ENCODE peak calls at places on chromosomes 2 and 18, in four cellular contexts. B is adrenal gland, P is K562, S is sigmoid colon. C is an unnamed sample.

GRCh38 chr18:3985664-3986063 is 469.4 kb downstream of the DLGAP1 start:
- DNase-seq in S (no peak), B (no peak), P (no peak), C (no peak)

GRCh38 chr18:50287441-50288347 is at the start of gene CXXC1:
- DNase-seq in S (peak), P (peak), B (peak), C (peak)

GRCh38 chr2:126979604-126980003 is 80.9 kb downstream of the TEX51 start:
- DNase-seq in S (no peak), P (no peak), B (no peak), C (no peak)

GRCh38 chr18:37566479-37567060 is 972 bp upstream of the CELF4 start:
- DNase-seq in P (no peak), B (no peak), S (peak), C (no peak)

GRCh38 chr2:53028259-53028658 is 739.3 kb upstream of the CHAC2 start:
- DNase-seq in S (no peak), P (no peak), B (no peak), C (no peak)

GRCh38 chr2:42622943-42623676 is 54.7 kb downstream of the MTA3 start:
- DNase-seq in P (no peak), S (no peak), B (no peak), C (no peak)

GRCh38 chr2:141468746-141469145 is 662.1 kb downstream of the LRP1B start:
- DNase-seq in P (no peak), B (no peak), S (no peak), C (no peak)

GRCh38 chr2:119385465-119385864 is 18.7 kb downstream of the DBI start:
- DNase-seq in P (no peak), S (no peak), B (no peak), C (no peak)

GRCh38 chr2:60735496-60736250 is 20.4 kb upstream of the PAPOLG start:
- DNase-seq in B (no peak), P (no peak), S (no peak), C (peak)

GRCh38 chr2:150644298-150645067 is 157.0 kb upstream of the RND3 start:
- DNase-seq in B (no peak), S (no peak), P (no peak), C (no peak)

GRCh38 chr2:10493075-10493635 is 45.0 kb upstream of the ODC1 start:
- DNase-seq in P (no peak), S (no peak), B (no peak), C (no peak)

GRCh38 chr2:202157211-202157985 is 81.0 kb downstream of the SUMO1 start:
- DNase-seq in P (no peak), S (no peak), B (no peak), C (no peak)

GRCh38 chr2:189285962-189286648 is 106.5 kb upstream of the COL5A2 start:
- DNase-seq in P (no peak), S (no peak), B (no peak), C (no peak)

GRCh38 chr18:32470136-32470712 is 458 bp downstream of the GAREM1 start:
- DNase-seq in S (peak), B (peak), P (no peak), C (peak)

GRCh38 chr2:122859260-122859659 is 1103.8 kb downstream of the TSN start:
- DNase-seq in S (no peak), P (no peak), B (no peak), C (no peak)

GRCh38 chr2:232487385-232488096 is at the start of gene ECEL1:
- DNase-seq in B (no peak), P (no peak), S (peak), C (no peak)

GRCh38 chr2:229489016-229489415 is 217.9 kb upstream of the PID1 start:
- DNase-seq in P (no peak), B (peak), S (no peak), C (no peak)

GRCh38 chr2:219171231-219171651 is 1.4 kb upstream of the SLC23A3 start:
- DNase-seq in P (peak), B (peak), S (peak), C (peak)

GRCh38 chr18:50097702-50098101 is 97.2 kb downstream of the MYO5B start:
- DNase-seq in B (no peak), S (no peak), P (no peak), C (no peak)

GRCh38 chr2:172930871-172931255 is 144.8 kb upstream of the MAP3K20 start:
- DNase-seq in P (no peak), S (no peak), B (no peak), C (no peak)

GRCh38 chr18:57910817-57911216 is 107.7 kb upstream of the ATP8B1 start:
- DNase-seq in B (no peak), S (no peak), P (peak), C (peak)

GRCh38 chr18:21740474-21740723 is 193 bp upstream of the MIB1 start:
- DNase-seq in P (peak), S (peak), B (peak), C (peak)

GRCh38 chr2:33059452-33060156 is 112.9 kb downstream of the LTBP1 start:
- DNase-seq in B (no peak), P (no peak), S (no peak), C (no peak)

GRCh38 chr2:148209598-148209997 is 188.7 kb downstream of the MBD5 start:
- DNase-seq in B (no peak), P (peak), S (no peak), C (peak)

GRCh38 chr2:114926303-114926702 is 483.9 kb downstream of the DPP10 start:
- DNase-seq in S (no peak), P (no peak), B (no peak), C (no peak)

GRCh38 chr2:29106980-29107388 is 8.2 kb upstream of the CLIP4 start:
- DNase-seq in S (no peak), B (no peak), P (no peak), C (no peak)

GRCh38 chr2:85743304-85743978 is 10.3 kb upstream of the ATOH8 start:
- DNase-seq in S (no peak), P (peak), B (peak), C (no peak)

GRCh38 chr2:63950414-63950813 is 68.8 kb downstream of the VPS54 start:
- DNase-seq in S (no peak), P (no peak), B (no peak), C (no peak)

GRCh38 chr2:3282056-3282998 is 95.3 kb downstream of the EIPR1 start:
- DNase-seq in S (peak), P (no peak), B (peak), C (no peak)

GRCh38 chr18:49258938-49259337 is 201.5 kb downstream of the DYM start:
- DNase-seq in S (no peak), P (no peak), B (no peak), C (no peak)

GRCh38 chr2:176614049-176614448 is 344.8 kb downstream of the MTX2 start:
- DNase-seq in S (no peak), P (no peak), B (no peak), C (no peak)

GRCh38 chr2:218986148-218986761 is 1.3 kb upstream of the FEV start:
- DNase-seq in S (peak), P (no peak), B (no peak), C (no peak)

GRCh38 chr2:70089220-70089945 is 2.1 kb downstream of the PCBP1 start:
- DNase-seq in B (peak), S (peak), P (peak), C (peak)

GRCh38 chr2:199460808-199461454 is 3.2 kb upstream of the SATB2 start:
- DNase-seq in S (no peak), P (no peak), B (no peak), C (no peak)

GRCh38 chr2:140808816-140809215 is 1322.0 kb downstream of the LRP1B start:
- DNase-seq in B (no peak), S (no peak), P (no peak), C (no peak)

DNA sequence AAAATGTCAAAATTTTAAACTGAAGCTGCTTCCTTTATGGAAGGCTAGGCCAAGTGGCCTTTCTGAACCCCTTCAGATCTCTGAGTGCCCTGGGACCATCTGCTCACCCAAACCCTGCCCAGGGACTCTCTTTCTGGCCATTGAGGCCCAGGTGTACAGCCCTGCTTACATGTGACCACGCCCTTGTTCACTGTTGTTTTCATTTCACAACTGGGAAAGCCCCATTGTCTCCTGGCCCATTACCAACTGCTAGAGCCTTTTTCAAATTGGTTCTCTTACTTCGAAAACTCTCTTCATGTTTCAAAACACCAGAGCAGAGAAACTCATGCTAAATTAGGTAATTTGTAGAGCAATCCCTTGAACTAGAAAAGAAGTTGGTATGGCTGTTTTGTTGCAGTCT is 219.5 kb upstream of the TANK start:
- DNase-seq in S (no peak), B (no peak), P (no peak), C (no peak)
- TF ChIP-seq POLR2A in S (no peak), B (no peak), P (no peak), C (no peak)

GRCh38 chr18:76982038-76982437 is 150.5 kb downstream of the MBP start:
- DNase-seq in P (no peak), B (no peak), S (no peak), C (no peak)

GRCh38 chr18:76979906-76980305 is 152.7 kb downstream of the MBP start:
- DNase-seq in P (no peak), B (no peak), S (no peak), C (no peak)

GRCh38 chr18:76983184-76983583 is 149.4 kb downstream of the MBP start:
- DNase-seq in P (peak), S (peak), B (peak), C (peak)

GRCh38 chr18:76980663-76981387 is 151.8 kb downstream of the MBP start:
- DNase-seq in P (no peak), B (no peak), S (no peak), C (no peak)

GRCh38 chr18:76981388-76981968 is 151.1 kb downstream of the MBP start:
- DNase-seq in S (no peak), B (no peak), P (no peak), C (no peak)
- TF ChIP-seq POLR2A in S (no peak), B (no peak), P (no peak), C (no peak)

GRCh38 chr2:2238726-2239269 is 92.3 kb downstream of the MYT1L start:
- DNase-seq in S (no peak), B (no peak), P (no peak), C (no peak)
- TF ChIP-seq POLR2A in S (no peak), B (no peak), P (no peak), C (no peak)

DNA sequence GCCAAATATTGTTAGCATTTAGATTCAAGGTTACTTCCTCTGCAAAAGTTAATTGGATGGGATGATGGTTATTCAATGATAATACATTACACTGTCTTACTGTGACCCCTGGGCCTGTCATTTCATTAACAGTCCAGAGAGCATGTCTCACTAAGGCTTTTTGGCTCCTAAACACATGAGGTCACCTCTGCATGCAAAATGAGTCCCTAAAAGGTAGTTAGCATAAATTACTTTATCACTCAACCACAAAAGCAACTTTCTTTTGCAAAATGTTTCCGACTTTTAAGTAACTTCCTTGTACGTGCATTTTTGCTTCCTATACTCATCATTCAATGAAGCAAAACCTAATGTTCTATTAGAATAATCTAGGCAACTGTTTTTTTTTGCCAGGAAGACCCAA is 16.8 kb upstream of the AGFG1 start:
- DNase-seq in S (no peak), P (no peak), B (no peak), C (peak)
- TF ChIP-seq POLR2A in S (no peak), P (no peak), B (no peak), C (no peak)

DNA sequence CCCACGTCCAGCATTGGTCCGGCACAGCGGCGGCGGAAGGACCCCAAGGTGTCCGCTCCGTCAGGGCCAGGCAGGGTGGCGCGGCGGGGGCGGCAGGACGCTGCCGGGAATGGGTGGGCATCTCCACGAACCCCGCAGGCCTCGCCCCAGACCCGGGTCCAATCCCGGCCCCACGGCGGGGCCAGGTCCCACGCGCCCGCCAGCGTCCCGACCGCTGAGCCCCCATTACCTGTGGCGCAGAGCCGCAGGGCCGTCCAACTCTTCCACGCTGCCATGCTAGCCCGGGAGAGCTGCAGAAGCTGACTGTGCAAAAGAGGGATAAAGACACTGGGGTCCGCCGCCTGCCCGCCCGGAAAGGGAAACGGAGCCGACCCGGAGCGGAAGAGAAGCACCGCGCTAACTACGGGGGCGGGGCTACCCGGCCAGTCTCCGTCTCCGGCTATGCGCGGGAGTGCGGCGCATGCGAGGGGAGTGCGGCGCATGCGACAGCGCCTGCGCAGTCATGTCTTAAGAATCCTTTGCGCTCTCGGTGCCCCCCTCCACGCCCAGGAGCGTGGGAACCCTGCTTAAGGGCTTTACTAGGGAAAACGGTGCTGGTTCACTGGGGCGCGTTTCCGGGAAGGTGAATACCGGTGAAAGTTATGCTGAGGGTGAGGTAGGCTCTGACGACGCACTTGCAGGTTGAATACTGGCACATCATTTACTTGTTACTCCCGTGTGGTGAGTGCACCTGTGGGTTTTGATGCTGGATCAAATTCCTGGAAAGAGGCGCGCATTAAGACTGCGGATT is at the start of gene TMX3:
- DNase-seq in S (peak), P (peak), B (peak), C (peak)
- TF ChIP-seq POLR2A in S (peak), P (peak), B (no peak), C (peak)

GRCh38 chr2:113755690-113756063 is 765 bp downstream of the SLC35F5 start:
- DNase-seq in S (no peak), B (no peak), P (peak), C (peak)

GRCh38 chr2:113757059-113757657 is 716 bp upstream of the SLC35F5 start:
- DNase-seq in B (no peak), S (no peak), P (no peak), C (peak)

GRCh38 chr2:113754989-113755689 is 1.3 kb downstream of the SLC35F5 start:
- DNase-seq in P (no peak), S (no peak), B (no peak), C (no peak)

GRCh38 chr2:113754160-113754559 is 2.3 kb downstream of the SLC35F5 start:
- DNase-seq in S (no peak), B (no peak), P (no peak), C (no peak)

GRCh38 chr2:113756088-113757058 is at the start of gene SLC35F5:
- DNase-seq in B (peak), P (peak), S (peak), C (peak)
- TF ChIP-seq POLR2A in B (peak), P (peak), S (peak), C (peak)

GRCh38 chr2:102063948-102064678 is 72.4 kb downstream of the IL1R2 start:
- DNase-seq in B (peak), S (peak), P (peak), C (peak)
- TF ChIP-seq POLR2A in B (no peak), S (no peak), P (peak), C (peak)

GRCh38 chr2:237085261-237086221 is at the start of gene COPS8:
- DNase-seq in P (peak), S (peak), B (peak), C (peak)
- TF ChIP-seq POLR2A in P (peak), S (peak), B (peak), C (peak)

GRCh38 chr2:120945832-120946231 is 210.2 kb downstream of the GLI2 start:
- DNase-seq in S (no peak), P (no peak), B (no peak), C (no peak)

GRCh38 chr2:120942658-120943057 is 207.0 kb downstream of the GLI2 start:
- DNase-seq in B (no peak), P (no peak), S (no peak), C (peak)

GRCh38 chr2:120945091-120945490 is 209.4 kb downstream of the GLI2 start:
- DNase-seq in S (no peak), B (no peak), P (no peak), C (no peak)

GRCh38 chr2:120943403-120944034 is 207.9 kb downstream of the GLI2 start:
- DNase-seq in P (no peak), B (no peak), S (no peak), C (no peak)

DNA sequence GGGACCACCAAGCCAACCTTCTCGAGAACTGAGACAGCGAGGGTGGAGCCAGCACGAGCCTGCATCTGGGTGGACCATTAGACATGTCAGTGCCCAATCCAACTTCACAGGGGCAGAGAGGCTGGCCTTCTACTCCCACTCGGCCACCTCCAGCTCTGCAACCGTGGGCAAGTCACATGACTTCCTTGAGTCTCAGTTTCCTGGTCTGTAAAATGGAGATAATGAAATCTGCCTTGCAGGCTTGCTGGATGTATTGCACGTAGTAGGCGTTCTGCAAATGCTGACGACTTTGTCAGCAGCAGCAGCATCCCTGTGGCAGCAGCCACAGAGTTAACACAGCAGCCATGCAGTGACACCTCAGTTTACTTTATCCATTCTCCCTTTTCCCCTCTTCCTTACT is 208.9 kb downstream of the GLI2 start:
- DNase-seq in S (no peak), P (no peak), B (no peak), C (no peak)
- TF ChIP-seq POLR2A in S (no peak), P (no peak), B (no peak), C (no peak)

C was measured in erythroblast.